ENCODE peak calls at places on chromosomes 3 and 15, in four cellular contexts. N is spleen, A is kidney epithelial cell, D is AG04450. V is an unnamed sample.

GRCh38 chr3:140629351-140630137 is 48.3 kb upstream of the TRIM42 start:
- DNase-seq in N (no peak), A (peak), D (no peak), V (peak)

GRCh38 chr3:116164039-116164438 is 281.2 kb downstream of the LSAMP start:
- DNase-seq in N (no peak), A (no peak), D (no peak), V (no peak)

GRCh38 chr3:117254990-117255389 is 545.4 kb downstream of the TUSC7 start:
- DNase-seq in N (no peak), A (no peak), D (no peak), V (no peak)

GRCh38 chr3:130604806-130605205 is 87.8 kb downstream of the COL6A6 start:
- DNase-seq in N (no peak), A (no peak), D (no peak), V (no peak)

GRCh38 chr15:34927726-34928125 is 41.8 kb downstream of the AQR start:
- DNase-seq in N (no peak), A (no peak), D (no peak), V (no peak)

GRCh38 chr3:105458518-105459215 is 92.0 kb downstream of the ALCAM start:
- DNase-seq in N (no peak), A (no peak), D (no peak), V (no peak)

GRCh38 chr15:45637552-45638033 is 2.8 kb downstream of the SQOR start:
- DNase-seq in N (no peak), A (no peak), D (peak), V (peak)

GRCh38 chr3:11637901-11638668 is 5.6 kb downstream of the VGLL4 start:
- DNase-seq in N (no peak), A (no peak), D (peak), V (no peak)

GRCh38 chr3:31421280-31422048 is 111.3 kb upstream of the STT3B start:
- DNase-seq in N (no peak), A (no peak), D (no peak), V (no peak)

GRCh38 chr3:31420311-31420710 is 112.4 kb upstream of the STT3B start:
- DNase-seq in N (no peak), A (no peak), D (no peak), V (no peak)

GRCh38 chr3:31422237-31422636 is 110.5 kb upstream of the STT3B start:
- DNase-seq in N (no peak), A (no peak), D (no peak), V (no peak)

GRCh38 chr3:31425401-31425800 is 107.3 kb upstream of the STT3B start:
- DNase-seq in N (no peak), A (no peak), D (no peak), V (no peak)

DNA sequence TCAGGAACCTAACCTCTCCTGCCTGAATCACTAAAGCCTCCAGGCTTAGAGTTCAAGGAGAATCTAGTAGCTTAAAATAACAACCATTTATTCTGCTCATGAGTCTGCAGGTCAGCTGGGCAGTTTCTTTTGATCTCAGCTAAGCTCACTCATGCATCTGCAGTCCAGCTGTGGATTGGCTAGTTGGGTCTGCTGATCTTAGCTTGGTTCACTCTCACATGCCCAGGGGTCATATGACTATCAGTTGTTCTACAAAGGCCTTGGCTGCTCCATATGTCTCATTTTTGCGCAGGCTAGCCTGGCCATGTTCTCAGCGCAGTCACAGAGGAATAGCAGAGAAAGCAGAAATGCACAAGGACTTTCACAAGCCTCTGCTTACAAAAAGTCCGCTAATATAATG is 109.2 kb upstream of the STT3B start:
- DNase-seq in N (no peak), A (peak), D (peak), V (peak)
- H3K4me3 ChIP-seq in N (no peak), A (no peak), D (no peak), V (no peak)

DNA sequence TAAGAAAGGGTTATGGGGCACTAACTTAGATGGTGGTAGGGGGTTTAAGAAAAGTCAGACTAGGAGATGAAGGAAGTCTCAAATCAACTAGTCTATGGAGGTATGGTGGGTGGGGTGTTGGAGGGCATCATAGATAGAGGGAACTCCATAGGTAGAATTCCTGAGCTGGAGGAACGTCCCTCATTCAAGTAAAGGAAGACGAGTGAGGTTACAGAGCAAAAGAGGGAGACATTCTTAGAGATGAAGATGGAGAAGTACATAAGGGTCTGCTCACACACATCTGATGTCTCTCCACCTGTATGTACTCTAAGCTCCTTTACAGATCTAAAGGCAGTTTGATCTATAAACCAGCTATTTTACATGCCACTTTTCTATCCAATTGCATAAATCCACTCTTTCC is 1.4 kb downstream of the PLSCR1 start:
- DNase-seq in N (no peak), A (no peak), D (no peak), V (no peak)
- H3K4me3 ChIP-seq in N (peak), A (peak), D (peak), V (peak)

GRCh38 chr3:181713673-181714270 is 2.0 kb downstream of the SOX2 start:
- DNase-seq in N (no peak), A (no peak), D (no peak), V (no peak)
- H3K4me3 ChIP-seq in N (no peak), A (no peak), D (no peak), V (no peak)

DNA sequence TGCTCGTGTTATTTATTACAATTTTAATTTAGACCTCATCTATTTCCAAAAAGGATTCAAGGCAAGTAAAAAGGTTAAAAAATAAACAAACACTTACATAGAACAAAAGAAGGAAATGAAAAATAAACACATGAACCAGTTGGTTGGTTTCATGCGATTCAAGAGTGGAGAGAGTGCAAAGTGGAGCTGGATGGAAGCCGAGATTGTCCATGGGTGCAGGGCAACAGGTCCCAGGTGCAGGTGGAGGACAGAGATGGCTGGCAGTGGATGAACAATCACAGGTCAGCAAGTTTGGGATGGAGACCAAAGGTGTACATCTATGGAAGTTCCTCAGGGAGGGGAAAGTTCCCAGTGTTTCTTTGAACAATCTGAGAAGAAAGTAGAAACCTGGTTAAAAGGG is 11.6 kb upstream of the SEMA5B start:
- DNase-seq in N (no peak), A (no peak), D (no peak), V (no peak)
- H3K4me3 ChIP-seq in N (no peak), A (no peak), D (no peak), V (no peak)

GRCh38 chr3:43894176-43895049 is 203.7 kb downstream of the ABHD5 start:
- DNase-seq in N (peak), A (no peak), D (peak), V (no peak)

GRCh38 chr3:43892535-43892934 is 201.8 kb downstream of the ABHD5 start:
- DNase-seq in N (no peak), A (no peak), D (no peak), V (no peak)

GRCh38 chr3:43892061-43892460 is 201.3 kb downstream of the ABHD5 start:
- DNase-seq in N (no peak), A (no peak), D (no peak), V (no peak)

GRCh38 chr3:43895573-43895972 is 204.8 kb downstream of the ABHD5 start:
- DNase-seq in N (no peak), A (no peak), D (no peak), V (no peak)

GRCh38 chr3:43893721-43894120 is 203.0 kb downstream of the ABHD5 start:
- DNase-seq in N (no peak), A (no peak), D (no peak), V (no peak)
- H3K4me3 ChIP-seq in N (peak), A (peak), D (peak), V (peak)